ENCODE peak calls at places on chromosomes 4 and X, in nine cellular contexts. N, L, U, O, S, X, G, K and B are unnamed samples.

GRCh38 chrX:30874851-30875250 is 14.2 kb downstream of the TAB3 start:
- DNase-seq in U (no peak), L (no peak), G (no peak), S (no peak), K (no peak), X (no peak), O (no peak), N (no peak), B (no peak)

GRCh38 chr4:53688186-53688790 is 97.0 kb upstream of the LNX1 start:
- DNase-seq in O (peak), S (no peak), G (no peak), U (peak), K (no peak), N (no peak), L (no peak), X (no peak), B (no peak)

GRCh38 chr4:150217192-150217591 is 138.9 kb downstream of the DCLK2 start:
- DNase-seq in X (peak), O (peak), S (peak), N (no peak), G (no peak), K (no peak), U (peak), L (no peak), B (no peak)

GRCh38 chrX:2650865-2651264 is 40.2 kb upstream of the CD99 start:
- DNase-seq in G (no peak), L (no peak), S (no peak), U (peak), K (no peak), X (no peak), O (no peak), N (no peak), B (no peak)

GRCh38 chr4:119025440-119025839 is 110.2 kb upstream of the MYOZ2 start:
- DNase-seq in K (no peak), X (no peak), U (peak), S (no peak), O (no peak), L (peak), N (no peak), G (no peak), B (no peak)

GRCh38 chrX:10666102-10666501 is 45.7 kb upstream of the MID1 start:
- DNase-seq in U (no peak), O (no peak), X (no peak), L (no peak), K (no peak), G (no peak), S (no peak), N (no peak), B (no peak)

GRCh38 chr4:23232987-23233386 is 540.2 kb downstream of the GBA3 start:
- DNase-seq in O (no peak), S (no peak), U (peak), X (no peak), L (no peak), G (no peak), K (no peak), N (no peak), B (no peak)

GRCh38 chrX:13087322-13088154 is 43.1 kb upstream of the FAM9C start:
- DNase-seq in G (no peak), O (peak), L (no peak), N (no peak), S (no peak), K (no peak), U (peak), X (no peak), B (no peak)

GRCh38 chrX:115112411-115112810 is 76.8 kb upstream of the RBMXL3 start:
- DNase-seq in S (no peak), L (no peak), X (no peak), O (no peak), G (no peak), N (no peak), K (no peak), U (no peak), B (no peak)

GRCh38 chr4:26803462-26803861 is 57.2 kb upstream of the STIM2 start:
- DNase-seq in K (no peak), X (peak), G (no peak), N (no peak), S (no peak), L (no peak), O (no peak), U (peak), B (no peak)

GRCh38 chrX:123884809-123885408 is 25.1 kb downstream of the XIAP start:
- DNase-seq in S (peak), K (no peak), N (no peak), O (peak), U (peak), L (no peak), G (no peak), X (peak), B (no peak)

GRCh38 chr4:55866290-55866907 is 13.0 kb downstream of the EXOC1 start:
- DNase-seq in K (no peak), L (no peak), X (no peak), G (no peak), S (no peak), N (no peak), U (peak), O (peak), B (no peak)

GRCh38 chr4:73945674-73946449 is 36.0 kb downstream of the PF4 start:
- DNase-seq in L (no peak), O (no peak), G (no peak), U (no peak), X (no peak), K (no peak), N (no peak), S (peak), B (no peak)

GRCh38 chr4:84578540-84579409 is 4.2 kb upstream of the CDS1 start:
- DNase-seq in L (no peak), S (peak), G (no peak), K (no peak), X (peak), U (peak), N (no peak), O (peak), B (no peak)

GRCh38 chr4:100299019-100299418 is 108.8 kb upstream of the DDIT4L start:
- DNase-seq in X (no peak), N (no peak), G (no peak), O (no peak), U (peak), S (no peak), K (no peak), L (peak), B (no peak)

GRCh38 chrX:41718481-41719245 is 5.3 kb upstream of the GPR82 start:
- DNase-seq in L (no peak), K (no peak), U (no peak), X (no peak), O (no peak), S (no peak), G (no peak), N (no peak), B (no peak)

GRCh38 chr4:8278421-8279287 is 9.1 kb downstream of the HTRA3 start:
- DNase-seq in U (peak), S (no peak), L (no peak), K (no peak), N (no peak), G (no peak), X (no peak), O (no peak), B (no peak)